ENCODE peak calls at places on chromosomes 13 and 19, in nine cellular contexts. L is ascending aorta, A is nephron progenitor cell, X is PC-3, U is cardiac muscle cell, Z is lower leg skin, N is astrocyte of the spinal cord, E is psoas muscle, I is HL-60. D is an unnamed sample.

GRCh38 chr13:42814868-42815267 is 33.5 kb downstream of the FAM216B start:
- DNase-seq in L (no peak), A (no peak), X (peak; percentile 83), U (peak; percentile 78), Z (no peak), N (peak; percentile 87), E (no peak), I (no peak), D (no peak)

GRCh38 chr19:2549701-2550191 is 73.8 kb downstream of the GADD45B start:
- DNase-seq in L (peak; percentile 89), A (no peak), X (peak; percentile 76), U (peak; percentile 98), Z (peak; percentile 94), N (peak; percentile 94), E (peak; percentile 88), I (no peak), D (peak; percentile 98)

GRCh38 chr13:105991622-105992254 is 543.7 kb downstream of the EFNB2 start:
- DNase-seq in L (no peak), A (no peak), X (peak; percentile 86), U (peak; percentile 82), Z (peak; percentile 71), N (peak; percentile 78), E (no peak), I (no peak), D (no peak)

GRCh38 chr19:6204212-6204611 is 68.7 kb downstream of the ACSBG2 start:
- DNase-seq in L (no peak), A (no peak), X (no peak), U (peak; percentile 43), Z (peak; percentile 70), N (no peak), E (peak; percentile 75), I (no peak), D (no peak)

GRCh38 chr19:41637484-41637883 is 10.6 kb upstream of the CEACAM4 start:
- DNase-seq in L (no peak), A (no peak), X (no peak), U (no peak), Z (no peak), N (no peak), E (no peak), I (peak; percentile 71), D (peak; percentile 79)

GRCh38 chr19:45598267-45599011 is 3.6 kb downstream of the GPR4 start:
- DNase-seq in L (no peak), A (no peak), X (peak; percentile 13), U (peak; percentile 62), Z (no peak), N (no peak), E (no peak), I (no peak), D (no peak)

GRCh38 chr19:39924952-39925351 is 9.5 kb downstream of the FCGBP start:
- DNase-seq in L (no peak), A (no peak), X (no peak), U (no peak), Z (no peak), N (no peak), E (no peak), I (no peak), D (no peak)

GRCh38 chr19:49425922-49426592 is 869 bp downstream of the GFY start:
- DNase-seq in L (no peak), A (peak; percentile 80), X (peak; percentile 37), U (no peak), Z (no peak), N (no peak), E (no peak), I (no peak), D (no peak)

GRCh38 chr13:23652909-23653726 is 82.9 kb downstream of the TNFRSF19 start:
- DNase-seq in L (no peak), A (no peak), X (no peak), U (no peak), Z (no peak), N (no peak), E (no peak), I (no peak), D (no peak)

GRCh38 chr19:33705090-33705847 is 83.5 kb downstream of the CHST8 start:
- DNase-seq in L (no peak), A (no peak), X (no peak), U (no peak), Z (no peak), N (no peak), E (no peak), I (no peak), D (peak; percentile 38)
- TF ChIP-seq CTCF in L (no peak), A (no peak), X (no peak), U (no peak), Z (no peak), N (no peak), E (no peak), I (no peak), D (no peak)

GRCh38 chr13:111216166-111216960 is 101.3 kb downstream of the ARHGEF7 start:
- DNase-seq in L (peak; percentile 69), A (peak; percentile 64), X (peak; percentile 18), U (peak; percentile 38), Z (no peak), N (peak; percentile 43), E (peak; percentile 72), I (no peak), D (no peak)
- TF ChIP-seq CTCF in L (peak; percentile 49), A (peak; percentile 40), X (peak; percentile 53), U (peak; percentile 48), Z (no peak), N (peak; percentile 61), E (peak; percentile 55), I (no peak), D (no peak)

GRCh38 chr13:102145750-102146149 is 256.1 kb downstream of the FGF14 start:
- DNase-seq in L (no peak), A (no peak), X (no peak), U (no peak), Z (no peak), N (no peak), E (no peak), I (no peak), D (no peak)
- TF ChIP-seq CTCF in L (no peak), A (no peak), X (no peak), U (no peak), Z (no peak), N (no peak), E (no peak), I (no peak), D (no peak)

GRCh38 chr19:34677386-34678084 is at the start of gene ZNF302:
- DNase-seq in L (peak; percentile 98), A (peak; percentile 92), X (peak; percentile 90), U (peak; percentile 99), Z (peak; percentile 96), N (peak; percentile 99), E (peak; percentile 98), I (peak; percentile 91), D (peak; percentile 96)
- TF ChIP-seq CTCF in L (no peak), A (no peak), X (no peak), U (no peak), Z (no peak), N (no peak), E (no peak), I (no peak), D (peak; percentile 2)

DNA sequence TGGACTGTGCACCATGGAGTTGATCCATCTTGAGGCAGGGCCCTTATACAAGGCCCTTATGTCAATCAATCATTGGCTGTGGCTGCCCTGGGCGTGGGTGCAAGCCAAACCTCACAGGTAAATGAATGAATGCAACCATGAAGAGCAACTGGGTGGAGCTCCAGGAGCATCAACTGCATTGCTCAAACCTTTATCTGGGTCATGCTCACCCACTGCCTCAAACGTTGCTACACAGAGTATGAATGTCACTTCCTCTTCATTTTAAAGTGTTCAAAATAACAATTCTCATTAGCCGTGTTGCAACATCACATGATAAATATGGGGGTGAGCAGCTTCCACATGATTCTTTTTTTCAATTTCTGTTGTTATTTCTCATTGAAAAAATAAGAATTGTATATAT is 6.4 kb upstream of the ZNF333 start:
- DNase-seq in L (no peak), A (no peak), X (no peak), U (no peak), Z (no peak), N (no peak), E (no peak), I (peak; percentile 74), D (peak; percentile 79)
- TF ChIP-seq CTCF in L (no peak), A (no peak), X (no peak), U (no peak), Z (no peak), N (no peak), E (no peak), I (no peak), D (no peak)